ENCODE peak calls at places on chromosomes 3 and 15, in nine cellular contexts. R is fibroblast of pulmonary artery, Y is left ventricle myocardium inferior, T is Panc1, G is ovary, Z is cardiac fibroblast, W is OCI-LY7, C is psoas muscle, I is epithelial cell of esophagus. Q is an unnamed sample.

GRCh38 chr15:67144609-67145306 is 79.4 kb downstream of the SMAD3 start:
- DNase-seq in R (peak), Y (no peak), T (no peak), G (no peak), Z (peak), W (no peak), C (no peak), I (peak), Q (no peak)

GRCh38 chr15:45116006-45116481 is 1.9 kb downstream of the DUOXA2 start:
- DNase-seq in R (no peak), Y (no peak), T (no peak), G (no peak), Z (no peak), W (no peak), C (no peak), I (no peak), Q (no peak)

GRCh38 chr3:127015282-127016042 is 32.5 kb downstream of the PLXNA1 start:
- DNase-seq in R (no peak), Y (no peak), T (no peak), G (no peak), Z (no peak), W (no peak), C (no peak), I (no peak), Q (no peak)

GRCh38 chr3:52787246-52787645 is 7.3 kb upstream of the ITIH3 start:
- DNase-seq in R (no peak), Y (peak), T (no peak), G (no peak), Z (no peak), W (no peak), C (no peak), I (no peak), Q (no peak)

GRCh38 chr3:72270072-72270611 is 485.2 kb upstream of the PROK2 start:
- DNase-seq in R (peak), Y (peak), T (peak), G (peak), Z (peak), W (no peak), C (peak), I (peak), Q (peak)

GRCh38 chr3:12440927-12441326 is 43.4 kb upstream of the TSEN2 start:
- DNase-seq in R (peak), Y (peak), T (no peak), G (peak), Z (peak), W (no peak), C (peak), I (no peak), Q (peak)

GRCh38 chr3:191331443-191331842 is 1.1 kb upstream of the UTS2B start:
- DNase-seq in R (peak), Y (no peak), T (peak), G (no peak), Z (peak), W (no peak), C (no peak), I (peak), Q (no peak)

GRCh38 chr3:100032262-100032661 is 82.0 kb downstream of the FILIP1L start:
- DNase-seq in R (peak), Y (no peak), T (no peak), G (no peak), Z (peak), W (no peak), C (no peak), I (peak), Q (peak)

GRCh38 chr15:55796321-55796965 is 53.5 kb upstream of the PRTG start:
- DNase-seq in R (peak), Y (no peak), T (no peak), G (no peak), Z (peak), W (no peak), C (no peak), I (peak), Q (peak)

GRCh38 chr3:159844383-159844730 is 144.3 kb upstream of the IL12A start:
- DNase-seq in R (no peak), Y (no peak), T (no peak), G (no peak), Z (no peak), W (no peak), C (no peak), I (no peak), Q (no peak)

GRCh38 chr3:69951616-69952015 is 47.9 kb upstream of the SAMMSON start:
- DNase-seq in R (no peak), Y (no peak), T (no peak), G (no peak), Z (no peak), W (no peak), C (no peak), I (no peak), Q (no peak)

GRCh38 chr15:46703352-46703861 is 1013.9 kb upstream of the SEMA6D start:
- DNase-seq in R (no peak), Y (no peak), T (no peak), G (no peak), Z (no peak), W (no peak), C (no peak), I (no peak), Q (no peak)

DNA sequence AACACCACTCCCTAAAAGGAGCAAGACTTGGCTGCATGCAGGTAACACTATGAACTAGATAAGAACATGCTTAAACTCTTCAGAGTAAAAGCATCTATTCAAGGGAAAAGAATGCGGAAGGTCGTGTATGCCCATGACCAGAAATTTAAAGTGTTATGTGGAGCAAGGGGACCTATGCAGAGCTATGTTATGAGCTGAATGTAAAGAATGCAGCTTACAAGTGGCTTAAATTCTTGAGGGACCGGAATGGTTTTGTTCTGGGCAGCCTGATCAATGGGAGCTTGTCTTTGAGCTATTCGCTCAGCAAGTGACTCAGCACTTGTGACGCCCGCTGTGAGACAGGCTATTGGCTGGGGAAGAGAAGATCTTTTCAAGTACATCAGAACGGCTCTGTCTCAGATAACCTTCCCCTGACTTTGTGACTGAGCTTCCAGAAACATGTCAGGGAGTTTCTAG is 367.5 kb upstream of the THBS1 start:
- DNase-seq in R (peak), Y (peak), T (no peak), G (peak), Z (peak), W (no peak), C (no peak), I (peak), Q (peak)
- H3K4me3 ChIP-seq in R (no peak), Y (no peak), T (no peak), G (no peak), Z (no peak), W (no peak), C (no peak), I (no peak), Q (no peak)

DNA sequence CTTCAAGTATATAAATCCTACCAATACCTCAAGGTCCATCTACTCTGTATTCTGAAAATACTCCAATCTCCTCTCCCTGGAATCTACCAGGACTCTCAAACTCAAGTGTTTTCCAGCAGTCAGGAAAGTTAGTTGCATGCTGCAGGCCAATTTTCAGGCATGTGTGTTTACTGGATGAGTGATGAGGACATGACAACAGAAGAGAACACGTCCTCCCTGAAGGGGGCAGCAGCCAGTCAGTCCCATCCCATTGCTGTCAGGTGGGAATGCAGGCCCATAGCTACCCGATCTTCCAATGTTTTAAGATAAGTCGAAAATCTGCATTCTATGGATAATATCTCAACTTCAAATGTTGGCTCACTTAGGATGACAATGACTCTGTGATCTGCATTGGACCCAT is 496.2 kb downstream of the FHIT start:
- DNase-seq in R (no peak), Y (no peak), T (no peak), G (no peak), Z (no peak), W (no peak), C (no peak), I (peak), Q (no peak)
- TF ChIP-seq CTCF in R (no peak), Y (peak), T (no peak), G (no peak), Z (no peak), W (no peak), C (no peak), I (peak), Q (peak)

GRCh38 chr15:97234841-97235240 is 725.7 kb upstream of the ARRDC4 start:
- DNase-seq in R (no peak), Y (no peak), T (no peak), G (no peak), Z (no peak), W (no peak), C (no peak), I (no peak), Q (no peak)

DNA sequence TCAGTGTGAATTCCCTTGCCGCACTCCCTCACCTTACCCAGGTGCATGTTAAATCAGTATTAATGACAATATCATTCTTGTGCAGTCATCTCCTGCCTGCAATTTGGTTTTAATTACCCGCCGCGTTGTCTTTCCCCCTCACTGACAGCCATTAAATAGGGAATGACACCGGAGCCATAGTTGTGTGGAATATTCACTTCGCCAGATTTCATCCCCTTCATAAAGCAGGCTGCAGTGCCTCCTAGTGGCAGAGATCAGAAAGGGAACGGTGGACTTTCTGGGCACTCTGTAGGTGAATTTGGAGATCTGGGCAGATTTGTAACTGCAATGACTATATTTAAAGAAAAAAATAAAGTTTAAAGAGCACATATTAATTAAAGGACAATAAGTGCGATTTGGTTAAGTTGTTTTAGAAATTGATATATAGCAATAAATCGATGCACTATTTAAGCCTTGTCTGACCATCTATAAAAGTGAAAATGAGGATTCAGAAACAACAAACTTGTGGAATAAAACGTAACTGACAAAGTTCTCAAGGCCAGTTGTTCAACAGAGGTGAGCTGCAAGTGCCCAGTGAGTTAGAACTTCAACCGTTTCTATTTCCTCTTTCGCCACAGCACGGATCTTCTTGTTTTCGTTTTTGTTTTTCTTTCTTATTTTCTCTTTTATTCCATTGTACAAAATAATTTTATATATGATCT is 725.1 kb upstream of the ARRDC4 start:
- DNase-seq in R (peak), Y (peak), T (peak), G (peak), Z (peak), W (peak), C (no peak), I (peak), Q (peak)
- H3K4me3 ChIP-seq in R (no peak), Y (peak), T (peak), G (peak), Z (no peak), W (no peak), C (no peak), I (no peak), Q (peak)

DNA sequence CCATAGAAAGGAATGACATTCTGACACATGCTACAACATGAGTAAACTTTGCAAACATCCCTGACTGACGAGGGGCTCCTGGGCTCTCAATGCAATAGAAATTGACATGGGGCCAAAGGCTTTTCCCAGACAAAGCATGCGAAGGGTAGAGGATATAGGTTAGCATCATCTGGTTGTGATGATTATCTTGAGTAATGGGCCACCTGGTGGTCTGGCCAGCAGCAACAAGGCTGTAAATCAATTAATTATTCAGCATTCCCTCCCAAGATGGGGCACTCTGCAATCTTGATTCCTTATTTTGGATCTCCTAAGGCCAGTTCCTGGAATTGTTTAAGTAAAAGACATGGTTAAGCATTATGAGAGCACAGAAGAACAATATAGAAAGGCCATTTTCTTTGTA is 99.2 kb downstream of the AGBL1 start:
- DNase-seq in R (no peak), Y (no peak), T (no peak), G (no peak), Z (no peak), W (no peak), C (no peak), I (no peak), Q (no peak)
- TF ChIP-seq CTCF in R (no peak), Y (no peak), T (peak), G (no peak), Z (no peak), W (peak), C (no peak), I (no peak), Q (no peak)

GRCh38 chr3:37458162-37458895 is 283.9 kb upstream of the LRRFIP2 start:
- DNase-seq in R (no peak), Y (peak), T (no peak), G (peak), Z (no peak), W (no peak), C (peak), I (no peak), Q (no peak)

GRCh38 chr3:37456791-37457190 is 282.4 kb upstream of the LRRFIP2 start:
- DNase-seq in R (peak), Y (no peak), T (no peak), G (no peak), Z (peak), W (no peak), C (no peak), I (no peak), Q (no peak)

GRCh38 chr3:37456270-37456708 is 281.9 kb upstream of the LRRFIP2 start:
- DNase-seq in R (peak), Y (peak), T (no peak), G (no peak), Z (peak), W (no peak), C (peak), I (no peak), Q (peak)

GRCh38 chr3:37457392-37458065 is 283.1 kb upstream of the LRRFIP2 start:
- DNase-seq in R (peak), Y (peak), T (no peak), G (no peak), Z (peak), W (no peak), C (no peak), I (no peak), Q (no peak)

GRCh38 chr3:37453393-37454391 is 279.3 kb upstream of the LRRFIP2 start:
- DNase-seq in R (peak), Y (peak), T (no peak), G (peak), Z (peak), W (no peak), C (peak), I (peak), Q (peak)
- H3K4me3 ChIP-seq in R (no peak), Y (peak), T (no peak), G (peak), Z (no peak), W (no peak), C (peak), I (no peak), Q (no peak)

GRCh38 chr15:31457161-31457560 is 130.5 kb downstream of the KLF13 start:
- DNase-seq in R (no peak), Y (no peak), T (no peak), G (no peak), Z (no peak), W (peak), C (no peak), I (peak), Q (peak)

GRCh38 chr15:31457631-31458526 is 131.2 kb downstream of the KLF13 start:
- DNase-seq in R (peak), Y (no peak), T (no peak), G (no peak), Z (peak), W (peak), C (no peak), I (peak), Q (peak)

GRCh38 chr15:31456329-31457060 is 129.9 kb downstream of the KLF13 start:
- DNase-seq in R (no peak), Y (no peak), T (no peak), G (no peak), Z (no peak), W (no peak), C (no peak), I (no peak), Q (no peak)

GRCh38 chr15:31453558-31454318 is 127.1 kb downstream of the KLF13 start:
- DNase-seq in R (no peak), Y (no peak), T (no peak), G (no peak), Z (no peak), W (no peak), C (no peak), I (no peak), Q (no peak)

DNA sequence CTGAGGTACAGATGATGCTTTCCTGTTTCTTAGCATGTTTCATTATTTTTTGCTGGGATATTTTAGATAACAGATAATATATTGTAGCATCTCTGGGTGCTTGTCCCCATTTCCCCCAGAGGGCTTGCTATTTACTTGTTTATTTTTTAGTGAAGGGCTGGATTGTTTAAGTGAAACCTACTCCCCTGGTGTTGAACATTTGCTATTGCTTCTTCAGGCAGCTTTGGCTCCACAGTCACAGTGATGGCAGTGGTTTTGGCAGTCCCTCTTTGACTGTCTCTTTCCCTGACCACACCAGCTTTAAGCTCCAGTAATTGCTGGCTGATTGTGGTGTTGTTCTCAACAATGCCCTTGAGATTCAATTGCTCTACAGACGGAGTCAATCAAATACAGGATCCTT is 128.9 kb downstream of the KLF13 start:
- DNase-seq in R (no peak), Y (no peak), T (no peak), G (no peak), Z (no peak), W (no peak), C (no peak), I (no peak), Q (no peak)
- TF ChIP-seq CTCF in R (peak), Y (no peak), T (no peak), G (no peak), Z (no peak), W (peak), C (no peak), I (no peak), Q (no peak)

GRCh38 chr3:73716418-73716817 is 91.7 kb upstream of the PDZRN3 start:
- DNase-seq in R (peak), Y (no peak), T (no peak), G (no peak), Z (peak), W (no peak), C (no peak), I (peak), Q (peak)
- H3K4me3 ChIP-seq in R (no peak), Y (no peak), T (no peak), G (no peak), Z (no peak), W (no peak), C (no peak), I (no peak), Q (no peak)

Q was measured in foreskin fibroblast.